ENCODE peak calls at places on chromosomes 5 and 9, in seven cellular contexts. D is OCI-LY7; H is aorta; J is CD4-positive, CD25-positive, alpha-beta regulatory T cell; S is Karpas-422; V is GM23248; W is mesenchymal stem cell. O is an unnamed sample.

GRCh38 chr9:19049872-19050636 is 827 bp downstream of the RRAGA start:
- DNase-seq in J (peak; percentile 11), V (peak; percentile 66), H (no peak), D (peak; percentile 17), S (peak; percentile 53), W (peak; percentile 55), O (peak; percentile 60)

GRCh38 chr5:77679791-77680190 is 41.3 kb upstream of the OTP start:
- DNase-seq in D (no peak), H (no peak), S (no peak), W (peak; percentile 22), V (peak; percentile 75), J (no peak), O (peak; percentile 59)

GRCh38 chr9:106286249-106286648 is 576.7 kb upstream of the ZNF462 start:
- DNase-seq in V (no peak), D (no peak), H (no peak), S (peak; percentile 40), J (no peak), W (peak; percentile 22), O (no peak)

GRCh38 chr9:14136646-14137370 is 177.1 kb downstream of the NFIB start:
- DNase-seq in W (no peak), S (no peak), J (no peak), V (no peak), H (no peak), D (no peak), O (no peak)

GRCh38 chr9:89742660-89743059 is 137.8 kb downstream of the GADD45G start:
- DNase-seq in J (no peak), H (no peak), W (no peak), V (no peak), D (no peak), S (no peak), O (no peak)

GRCh38 chr5:69156456-69156855 is 10.5 kb upstream of the CCNB1 start:
- DNase-seq in S (no peak), J (no peak), D (no peak), W (no peak), H (no peak), V (no peak), O (no peak)

GRCh38 chr5:172721455-172722308 is 49.3 kb downstream of the DUSP1 start:
- DNase-seq in V (peak; percentile 74), S (no peak), H (peak; percentile 56), W (peak; percentile 75), J (no peak), D (no peak), O (peak; percentile 69)

GRCh38 chr9:103601287-103601686 is 492.8 kb upstream of the SMC2 start:
- DNase-seq in W (no peak), D (no peak), V (no peak), S (no peak), J (no peak), H (no peak), O (no peak)

GRCh38 chr5:152004095-152004494 is 79.4 kb upstream of the GLRA1 start:
- DNase-seq in V (no peak), W (no peak), J (no peak), S (no peak), D (no peak), H (no peak), O (no peak)

GRCh38 chr9:113520109-113520642 is 56.6 kb downstream of the RGS3 start:
- DNase-seq in W (peak; percentile 44), V (peak; percentile 27), H (no peak), D (no peak), J (peak; percentile 26), S (no peak), O (no peak)

GRCh38 chr9:21153688-21154608 is 12.3 kb upstream of the IFNW1 start:
- DNase-seq in W (peak; percentile 35), J (peak; percentile 3), H (no peak), D (peak; percentile 4), V (peak; percentile 39), S (no peak), O (peak; percentile 17)

GRCh38 chr9:79684059-79684458 is 112.3 kb downstream of the TLE4 start:
- DNase-seq in S (no peak), D (no peak), J (no peak), W (no peak), H (no peak), V (no peak), O (no peak)

GRCh38 chr9:121650220-121651013 is 1.0 kb upstream of the DAB2IP start:
- DNase-seq in W (peak; percentile 69), H (peak; percentile 85), D (no peak), S (no peak), V (peak; percentile 32), J (no peak), O (peak; percentile 76)

GRCh38 chr5:175718401-175719108 is 60.7 kb downstream of the HRH2 start:
- DNase-seq in J (peak; percentile 38), W (peak; percentile 12), V (peak; percentile 31), S (peak; percentile 77), D (peak; percentile 27), H (peak; percentile 84), O (peak; percentile 28)

GRCh38 chr5:123132330-123132729 is 43.3 kb downstream of the PRDM6 start:
- DNase-seq in H (no peak), V (no peak), W (peak; percentile 34), S (no peak), J (no peak), D (no peak), O (no peak)

DNA sequence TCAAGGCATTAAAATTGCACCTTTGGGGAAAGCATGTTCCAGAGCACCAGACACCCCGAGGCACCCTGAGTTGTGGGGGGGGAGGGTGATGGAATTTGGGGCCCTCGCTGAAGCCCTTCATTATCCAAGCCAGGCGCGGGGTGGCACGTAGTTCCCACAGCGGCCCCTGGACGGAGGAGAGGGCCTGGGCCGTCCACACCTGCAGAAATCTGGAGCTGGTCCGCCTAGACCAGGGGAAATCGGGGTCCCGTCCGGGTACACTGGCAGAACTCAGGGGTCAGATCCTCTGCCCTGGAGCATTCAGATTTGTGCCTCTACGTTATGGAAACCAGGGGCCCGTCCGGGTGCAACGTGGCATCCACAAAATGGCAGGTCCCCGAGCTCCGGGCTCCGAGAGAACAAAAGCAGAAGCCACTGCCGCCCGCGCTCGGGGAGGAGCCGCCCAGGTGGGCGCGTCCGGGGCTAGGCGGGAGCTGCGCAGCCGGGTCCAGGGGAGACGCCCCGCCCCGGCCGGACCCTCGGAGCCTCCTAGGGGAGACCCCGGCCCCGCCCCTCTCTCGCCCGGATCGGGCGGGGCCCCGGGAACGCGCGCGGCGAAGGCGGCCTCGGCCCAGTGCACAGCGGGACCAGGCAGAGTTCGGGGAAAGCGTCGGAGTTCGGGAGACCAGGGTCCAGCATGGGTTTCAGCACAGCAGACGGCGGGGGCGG is at the start of gene PLEKHG4B:
- DNase-seq in V (peak; percentile 26), H (no peak), J (no peak), D (no peak), S (no peak), W (no peak), O (peak; percentile 45)
- H3K4me3 ChIP-seq in V (peak within 1 kb of the TSS; percentile 36), H (peak within 1 kb of the TSS; percentile 1), J (no peak within 1 kb of the TSS), D (no peak within 1 kb of the TSS), S (no peak within 1 kb of the TSS), W (no peak within 1 kb of the TSS), O (no peak within 1 kb of the TSS)

GRCh38 chr9:71690058-71690691 is 78.1 kb downstream of the CEMIP2 start:
- DNase-seq in V (peak; percentile 56), H (no peak), J (no peak), S (no peak), D (no peak), W (peak; percentile 33), O (peak; percentile 43)
- H3K4me1 ChIP-seq in V (peaks cover 14% of the 10 kb centered on the region), H (no peaks in the 10 kb centered on the region), J (peaks cover 18% of the 10 kb centered on the region), S (no peaks in the 10 kb centered on the region), D (no peaks in the 10 kb centered on the region), W (peaks cover 7% of the 10 kb centered on the region), O (peaks cover 19% of the 10 kb centered on the region)

GRCh38 chr9:136763649-136764035 is 676 bp downstream of the LCN15 start:
- DNase-seq in S (no peak), H (peak; percentile 70), V (no peak), D (no peak), J (no peak), W (no peak), O (no peak)
- H3K4me3 ChIP-seq in S (no peak overlapping the region), H (no peak overlapping the region), V (no peak overlapping the region), D (no peak overlapping the region), J (no peak overlapping the region), W (no peak overlapping the region), O (no peak overlapping the region)

GRCh38 chr9:134054891-134055811 is 12.7 kb downstream of the BRD3 start:
- DNase-seq in J (no peak), S (no peak), W (no peak), H (peak; percentile 73), V (no peak), D (no peak), O (no peak)

GRCh38 chr9:134052941-134053340 is 14.9 kb downstream of the BRD3 start:
- DNase-seq in V (no peak), S (no peak), H (peak; percentile 61), W (no peak), D (no peak), J (no peak), O (no peak)

GRCh38 chr9:134052491-134052890 is 15.3 kb downstream of the BRD3 start:
- DNase-seq in V (no peak), J (no peak), D (no peak), S (no peak), H (peak; percentile 30), W (no peak), O (no peak)

GRCh38 chr9:134053941-134054761 is 13.7 kb downstream of the BRD3 start:
- DNase-seq in V (no peak), S (no peak), J (no peak), D (no peak), W (no peak), H (peak; percentile 70), O (no peak)

DNA sequence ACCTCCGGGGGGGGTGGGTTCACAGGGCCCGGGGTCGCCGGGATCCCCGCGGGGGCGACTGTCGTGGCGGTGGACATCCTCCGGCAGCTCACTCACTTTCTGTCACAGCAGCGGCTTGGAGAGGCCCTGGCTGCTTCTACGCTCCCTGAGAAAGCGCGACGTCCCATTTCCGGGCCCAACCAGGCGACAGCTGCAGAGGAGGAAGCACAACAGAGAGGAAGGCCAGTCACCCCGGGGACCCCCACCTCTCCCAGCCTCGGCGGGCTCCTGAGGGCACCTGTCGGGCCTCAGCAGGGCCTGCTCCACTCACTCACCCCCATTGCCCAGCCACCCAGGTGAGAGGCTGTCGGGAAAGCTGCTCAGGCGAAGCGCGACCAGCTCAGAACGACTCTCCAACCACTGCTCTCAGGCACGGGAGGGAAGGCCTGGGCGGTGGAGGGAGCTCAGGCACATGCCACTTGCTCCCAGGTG is 14.4 kb downstream of the BRD3 start:
- DNase-seq in J (no peak), S (no peak), V (no peak), D (no peak), H (peak; percentile 71), W (no peak), O (no peak)
- H3K4me1 ChIP-seq in J (peaks cover 3% of the 10 kb centered on the region), S (no peaks in the 10 kb centered on the region), V (peaks cover 6% of the 10 kb centered on the region), D (no peaks in the 10 kb centered on the region), H (no peaks in the 10 kb centered on the region), W (peaks cover 43% of the 10 kb centered on the region), O (peaks cover 25% of the 10 kb centered on the region)

GRCh38 chr5:43036409-43036808 is 3.7 kb downstream of the ANXA2R start:
- DNase-seq in J (no peak), H (no peak), V (no peak), D (no peak), S (no peak), W (no peak), O (no peak)

GRCh38 chr5:43037929-43038510 is 2.1 kb downstream of the ANXA2R start:
- DNase-seq in V (peak; percentile 71), D (peak; percentile 43), W (peak; percentile 62), H (no peak), S (no peak), J (peak; percentile 67), O (peak; percentile 88)

GRCh38 chr5:43033845-43034590 is 6.1 kb downstream of the ANXA2R start:
- DNase-seq in S (no peak), W (no peak), J (no peak), H (no peak), D (no peak), V (no peak), O (peak; percentile 51)

GRCh38 chr5:43036856-43037711 is 3.0 kb downstream of the ANXA2R start:
- DNase-seq in V (peak; percentile 16), D (no peak), W (no peak), S (no peak), H (no peak), J (no peak), O (peak; percentile 75)

GRCh38 chr5:43034591-43034968 is 5.5 kb downstream of the ANXA2R start:
- DNase-seq in D (peak; percentile 40), H (no peak), W (peak; percentile 58), S (no peak), V (no peak), J (no peak), O (peak; percentile 57)
- H3K4me3 ChIP-seq in D (peak overlapping the region; percentile 3), H (no peak overlapping the region), W (peak overlapping the region; percentile 40), S (no peak overlapping the region), V (no peak overlapping the region), J (no peak overlapping the region), O (peak overlapping the region; percentile 50)